ENCODE peak calls at places on chromosome 14, in nine cellular contexts. Q is pancreas; C is breast epithelium; H is right lobe of liver; L is CD8-positive, alpha-beta memory T cell; M is CD4-positive, CD25-positive, alpha-beta regulatory T cell; Z is left ventricle myocardium inferior; B is tibial artery; P is adipocyte. R is an unnamed sample.

GRCh38 chr14:97283450-97284230 is 486.5 kb downstream of the VRK1 start:
- DNase-seq in Q (no peak), C (no peak), H (no peak), L (no peak), M (no peak), Z (no peak), B (no peak), P (no peak), R (peak; percentile 32)

GRCh38 chr14:54916061-54916460 is 13.4 kb upstream of the GCH1 start:
- DNase-seq in Q (no peak), C (no peak), H (no peak), L (no peak), M (no peak), Z (no peak), B (no peak), P (no peak), R (no peak)

GRCh38 chr14:70907996-70908917 is 998 bp downstream of the PCNX1 start:
- DNase-seq in Q (peak; percentile 48), C (no peak), H (peak; percentile 69), L (peak; percentile 31), M (peak; percentile 74), Z (peak; percentile 58), B (peak; percentile 78), P (peak; percentile 77), R (peak; percentile 51)

GRCh38 chr14:26594148-26594547 is 3.7 kb downstream of the NOVA1 start:
- DNase-seq in Q (no peak), C (no peak), H (no peak), L (no peak), M (no peak), Z (no peak), B (no peak), P (peak; percentile 5), R (no peak)

GRCh38 chr14:56515739-56516138 is 63.9 kb upstream of the TMEM260 start:
- DNase-seq in Q (no peak), C (no peak), H (no peak), L (no peak), M (no peak), Z (no peak), B (no peak), P (no peak), R (no peak)

GRCh38 chr14:105337966-105338365 is 23.4 kb downstream of the PACS2 start:
- DNase-seq in Q (no peak), C (no peak), H (peak; percentile 51), L (no peak), M (no peak), Z (peak; percentile 77), B (peak; percentile 65), P (no peak), R (no peak)

GRCh38 chr14:63180017-63180416 is 24.2 kb upstream of the RHOJ start:
- DNase-seq in Q (no peak), C (no peak), H (no peak), L (no peak), M (no peak), Z (peak; percentile 53), B (no peak), P (no peak), R (no peak)

GRCh38 chr14:76844223-76844622 is 18.0 kb downstream of the LRRC74A start:
- DNase-seq in Q (peak; percentile 81), C (no peak), H (peak; percentile 69), L (no peak), M (peak; percentile 84), Z (peak; percentile 70), B (peak; percentile 76), P (no peak), R (peak; percentile 58)

GRCh38 chr14:40354754-40355153 is 922.5 kb upstream of the FBXO33 start:
- DNase-seq in Q (no peak), C (no peak), H (no peak), L (no peak), M (no peak), Z (no peak), B (no peak), P (no peak), R (no peak)

GRCh38 chr14:89607453-89607852 is 190.4 kb upstream of the FOXN3 start:
- DNase-seq in Q (no peak), C (no peak), H (no peak), L (no peak), M (no peak), Z (no peak), B (no peak), P (no peak), R (no peak)

GRCh38 chr14:94679941-94680340 is 67.8 kb downstream of the SERPINA3 start:
- DNase-seq in Q (no peak), C (no peak), H (no peak), L (no peak), M (no peak), Z (no peak), B (peak; percentile 39), P (no peak), R (no peak)

GRCh38 chr14:38138581-38139138 is 69.0 kb upstream of the SSTR1 start:
- DNase-seq in Q (no peak), C (no peak), H (no peak), L (no peak), M (no peak), Z (no peak), B (no peak), P (no peak), R (peak; percentile 20)

GRCh38 chr14:92935446-92935845 is 12.5 kb downstream of the CHGA start:
- DNase-seq in Q (no peak), C (no peak), H (no peak), L (no peak), M (no peak), Z (no peak), B (no peak), P (no peak), R (no peak)

GRCh38 chr14:42884100-42884499 is 1277.4 kb downstream of the LRFN5 start:
- DNase-seq in Q (no peak), C (no peak), H (no peak), L (no peak), M (no peak), Z (no peak), B (no peak), P (peak; percentile 7), R (peak; percentile 70)

GRCh38 chr14:65424531-65424930 is 12.0 kb downstream of the FUT8 start:
- DNase-seq in Q (no peak), C (no peak), H (no peak), L (no peak), M (no peak), Z (no peak), B (no peak), P (no peak), R (no peak)

GRCh38 chr14:65423986-65424385 is 11.5 kb downstream of the FUT8 start:
- DNase-seq in Q (no peak), C (no peak), H (no peak), L (no peak), M (no peak), Z (no peak), B (no peak), P (no peak), R (no peak)

GRCh38 chr14:65419593-65420252 is 7.2 kb downstream of the FUT8 start:
- DNase-seq in Q (no peak), C (no peak), H (no peak), L (no peak), M (no peak), Z (no peak), B (no peak), P (no peak), R (no peak)

GRCh38 chr14:65422093-65422834 is 9.7 kb downstream of the FUT8 start:
- DNase-seq in Q (no peak), C (no peak), H (no peak), L (no peak), M (no peak), Z (no peak), B (no peak), P (no peak), R (no peak)

DNA sequence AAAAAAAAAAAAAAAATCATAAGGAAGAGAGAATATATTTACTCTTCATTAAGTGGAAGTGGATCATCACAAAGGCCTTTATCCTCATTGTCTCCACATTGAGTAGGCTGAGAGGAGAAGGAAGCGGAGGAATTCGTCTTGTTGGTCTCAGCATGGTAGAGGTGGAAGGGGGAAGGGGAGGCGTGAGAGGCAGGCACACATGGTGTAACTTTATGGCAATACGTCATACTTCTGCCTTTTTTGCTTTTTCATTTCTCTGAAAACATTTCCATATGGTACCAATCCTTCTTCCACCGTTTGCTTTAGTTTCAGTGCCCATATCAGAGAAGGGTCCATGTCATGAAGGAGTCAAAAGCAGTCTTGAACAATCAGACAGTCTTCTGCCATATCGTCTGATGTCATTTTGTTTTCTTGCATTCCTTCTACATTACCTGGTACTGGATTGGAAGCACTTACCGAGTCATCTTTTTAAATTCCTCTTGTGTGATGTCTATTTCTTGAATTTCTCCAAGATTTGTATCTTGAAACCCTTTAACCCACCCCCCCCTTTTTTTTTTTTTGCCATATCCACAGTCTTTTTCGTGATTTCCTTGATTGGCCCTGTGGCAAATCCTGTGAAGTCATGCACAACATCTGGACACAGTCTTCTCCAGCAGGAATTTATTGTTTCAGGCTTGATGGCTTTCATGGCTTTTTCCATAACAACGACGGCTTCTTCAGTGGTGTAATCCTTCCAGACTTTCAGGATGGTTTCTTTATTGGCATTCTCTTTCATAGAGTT is 8.9 kb downstream of the FUT8 start:
- DNase-seq in Q (no peak), C (no peak), H (no peak), L (no peak), M (no peak), Z (no peak), B (no peak), P (peak; percentile 78), R (no peak)
- H3K27me3 ChIP-seq in Q (no peaks in the 10 kb centered on the region), C (no peaks in the 10 kb centered on the region), H (no peaks in the 10 kb centered on the region), L (no peaks in the 10 kb centered on the region), M (no peaks in the 10 kb centered on the region), Z (no peaks in the 10 kb centered on the region), B (no peaks in the 10 kb centered on the region), P (no peaks in the 10 kb centered on the region), R (no peaks in the 10 kb centered on the region)

DNA sequence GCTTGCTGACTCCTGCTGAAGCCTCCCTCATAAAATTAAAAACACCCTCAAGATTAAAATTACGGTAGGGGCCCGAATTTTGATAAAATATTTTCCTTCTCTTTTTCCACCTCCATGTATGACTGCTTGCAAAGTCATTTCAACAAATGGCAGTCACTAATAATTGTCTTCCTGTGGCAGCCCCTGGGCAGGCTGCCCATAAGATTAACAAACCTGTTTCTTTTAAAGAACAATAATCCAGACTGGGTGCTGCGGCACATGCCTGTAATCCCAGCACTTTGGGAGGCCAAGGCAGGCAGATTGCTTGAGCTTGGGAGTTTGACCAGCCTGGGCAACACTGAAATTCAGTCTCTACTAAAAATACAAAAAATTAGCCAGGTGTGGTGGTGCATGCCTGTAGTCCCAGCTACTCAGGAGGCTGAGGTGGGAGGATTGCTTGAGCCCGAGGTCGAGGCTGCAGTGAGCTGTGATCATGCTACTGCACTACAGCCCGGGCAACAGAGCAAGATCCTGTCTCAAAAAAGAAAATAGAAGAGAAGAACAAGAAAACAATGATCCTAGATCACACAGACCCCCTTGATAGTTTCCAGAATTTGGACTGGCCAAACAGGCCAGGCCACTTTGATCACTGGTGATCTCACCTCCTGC is 8.7 kb downstream of the SAV1 start:
- DNase-seq in Q (peak; percentile 72), C (peak; percentile 70), H (no peak), L (no peak), M (no peak), Z (no peak), B (no peak), P (no peak), R (peak; percentile 86)
- H3K4me3 ChIP-seq in Q (no peak overlapping the region), C (peak overlapping the region; percentile 15), H (no peak overlapping the region), L (no peak overlapping the region), M (no peak overlapping the region), Z (no peak overlapping the region), B (no peak overlapping the region), P (no peak overlapping the region), R (no peak overlapping the region)

GRCh38 chr14:75521415-75522199 is 662 bp upstream of the BATF start:
- DNase-seq in Q (no peak), C (no peak), H (no peak), L (no peak), M (peak; percentile 48), Z (no peak), B (no peak), P (no peak), R (no peak)
- H3K27me3 ChIP-seq in Q (no peaks in the 10 kb centered on the region), C (no peaks in the 10 kb centered on the region), H (no peaks in the 10 kb centered on the region), L (no peaks in the 10 kb centered on the region), M (no peaks in the 10 kb centered on the region), Z (peaks cover 22% of the 10 kb centered on the region), B (peaks cover 19% of the 10 kb centered on the region), P (no peaks in the 10 kb centered on the region), R (no peaks in the 10 kb centered on the region)

GRCh38 chr14:35406090-35406489 is 1.5 kb upstream of the NFKBIA start:
- DNase-seq in Q (no peak), C (no peak), H (no peak), L (no peak), M (no peak), Z (no peak), B (no peak), P (no peak), R (no peak)
- H3K4me3 ChIP-seq in Q (no peak overlapping the region), C (peak overlapping the region; percentile 99), H (no peak overlapping the region), L (no peak overlapping the region), M (peak overlapping the region; percentile 86), Z (peak overlapping the region; percentile 89), B (peak overlapping the region; percentile 70), P (peak overlapping the region; percentile 95), R (peak overlapping the region; percentile 95)